ENCODE peak calls at places on chromosome 19, in four cellular contexts. W is K562, E is HepG2, V is GM12878. R is an unnamed sample.

GRCh38 chr19:19064811-19065745 is 1.3 kb downstream of the SLC25A42 start:
- DNase-seq in E (no peak), V (no peak), W (peak), R (no peak)

GRCh38 chr19:12574036-12574435 is 22.8 kb upstream of the ZNF564 start:
- DNase-seq in V (peak), E (no peak), W (no peak), R (no peak)

GRCh38 chr19:39406656-39407393 is at the start of gene ZFP36:
- DNase-seq in E (peak), W (peak), V (no peak), R (peak)

GRCh38 chr19:9308091-9308490 is 1.5 kb downstream of the ZNF699 start:
- DNase-seq in E (no peak), W (peak), V (no peak), R (no peak)

GRCh38 chr19:35002037-35002535 is 2.0 kb downstream of the GRAMD1A start:
- DNase-seq in V (no peak), W (no peak), E (no peak), R (no peak)

GRCh38 chr19:7928741-7929701 is 3.1 kb upstream of the CTXN1 start:
- DNase-seq in W (peak), V (no peak), E (peak), R (peak)

GRCh38 chr19:8577247-8577646 is at the start of gene MYO1F:
- DNase-seq in V (no peak), W (peak), E (no peak), R (no peak)

GRCh38 chr19:39998511-39998910 is 1.7 kb downstream of the ZNF546 start:
- DNase-seq in V (no peak), E (no peak), W (no peak), R (no peak)

GRCh38 chr19:40640744-40641143 is 39.6 kb downstream of the LTBP4 start:
- DNase-seq in E (no peak), V (no peak), W (peak), R (no peak)

GRCh38 chr19:34362679-34363069 is 2.3 kb upstream of the GPI start:
- DNase-seq in V (no peak), E (no peak), W (no peak), R (no peak)

GRCh38 chr19:424546-424945 is 15.6 kb upstream of the C2CD4C start:
- DNase-seq in W (no peak), V (no peak), E (no peak), R (no peak)

GRCh38 chr19:40337107-40337506 is 11.1 kb downstream of the C19orf47 start:
- DNase-seq in W (no peak), V (no peak), E (no peak), R (no peak)

GRCh38 chr19:33759356-33759755 is 37.3 kb upstream of the KCTD15 start:
- DNase-seq in V (no peak), W (no peak), E (no peak), R (no peak)

GRCh38 chr19:32339988-32340874 is 5.2 kb upstream of the ZNF507 start:
- DNase-seq in E (peak), V (no peak), W (peak), R (peak)

GRCh38 chr19:7857727-7858701 is 16.2 kb downstream of the PRR36 start:
- DNase-seq in W (peak), V (no peak), E (no peak), R (no peak)

GRCh38 chr19:18967358-18968146 is 26.5 kb upstream of the HOMER3 start:
- DNase-seq in W (no peak), V (no peak), E (no peak), R (no peak)

GRCh38 chr19:48738557-48739399 is 1.6 kb downstream of the RASIP1 start:
- DNase-seq in E (peak), W (peak), V (peak), R (peak)

GRCh38 chr19:51462276-51462675 is 4.0 kb upstream of the SIGLEC8 start:
- DNase-seq in V (no peak), E (no peak), W (no peak), R (no peak)

GRCh38 chr19:18895038-18895827 is 725 bp downstream of the CERS1 start:
- DNase-seq in E (peak), W (peak), V (no peak), R (peak)

GRCh38 chr19:34096020-34096915 is 76.0 kb upstream of the LSM14A start:
- DNase-seq in W (peak), V (no peak), E (peak), R (peak)

GRCh38 chr19:19385900-19386339 is 19.6 kb upstream of the GATAD2A start:
- DNase-seq in V (no peak), E (no peak), W (no peak), R (no peak)

GRCh38 chr19:609001-609340 is 19.3 kb downstream of the HCN2 start:
- DNase-seq in E (no peak), V (no peak), W (no peak), R (no peak)

DNA sequence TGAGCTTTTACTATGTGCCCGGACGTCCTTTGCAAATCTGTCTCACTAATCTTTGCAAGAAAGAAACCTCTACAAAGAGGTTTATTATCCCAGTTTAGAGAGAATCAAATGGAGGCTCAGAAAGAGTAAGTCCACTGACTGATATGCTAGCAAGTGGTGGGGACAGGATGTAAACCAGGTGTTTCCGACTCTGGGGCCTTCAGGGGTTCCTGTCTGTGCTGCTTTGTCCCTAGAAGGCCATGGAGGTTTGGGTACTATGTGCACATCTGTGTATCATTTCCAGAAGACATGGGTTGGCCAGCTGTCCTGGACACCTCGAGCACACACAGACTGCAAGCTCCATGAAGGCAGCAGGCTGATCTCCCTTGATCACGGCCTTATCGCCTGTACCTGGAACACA is 1.2 kb upstream of the KPTN start:
- DNase-seq in V (no peak), E (no peak), W (no peak), R (no peak)
- TF ChIP-seq FOXK2 in V (no peak), E (no peak), W (no peak), R (no peak)

GRCh38 chr19:55494172-55494761 is 6.0 kb downstream of the SSC5D start:
- DNase-seq in W (peak), V (no peak), E (no peak), R (no peak)
- TF ChIP-seq FOXK2 in W (no peak), V (no peak), E (no peak), R (no peak)

DNA sequence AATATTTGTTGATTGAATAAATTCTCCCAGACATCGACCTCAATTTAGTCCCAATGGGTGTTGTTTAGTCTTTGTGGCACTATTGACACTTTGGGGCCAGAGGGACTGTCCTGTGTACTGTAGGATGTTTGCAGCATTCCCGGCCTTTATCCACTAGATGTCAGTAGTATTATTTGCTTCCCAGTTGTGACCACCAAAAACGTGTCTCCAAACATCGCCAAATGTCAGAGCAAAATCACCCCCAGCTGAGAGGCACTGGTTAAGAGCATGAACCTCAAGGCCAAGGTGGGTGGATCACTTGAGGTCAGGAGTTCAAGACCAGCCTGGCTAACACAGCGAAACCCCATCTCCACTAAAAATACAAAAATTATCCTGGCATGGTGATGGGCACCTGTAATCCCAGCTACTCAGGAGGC is 15.4 kb downstream of the NLRP12 start:
- DNase-seq in V (no peak), E (peak), W (peak), R (peak)
- TF ChIP-seq FOXK2 in V (no peak), E (no peak), W (no peak), R (no peak)

DNA sequence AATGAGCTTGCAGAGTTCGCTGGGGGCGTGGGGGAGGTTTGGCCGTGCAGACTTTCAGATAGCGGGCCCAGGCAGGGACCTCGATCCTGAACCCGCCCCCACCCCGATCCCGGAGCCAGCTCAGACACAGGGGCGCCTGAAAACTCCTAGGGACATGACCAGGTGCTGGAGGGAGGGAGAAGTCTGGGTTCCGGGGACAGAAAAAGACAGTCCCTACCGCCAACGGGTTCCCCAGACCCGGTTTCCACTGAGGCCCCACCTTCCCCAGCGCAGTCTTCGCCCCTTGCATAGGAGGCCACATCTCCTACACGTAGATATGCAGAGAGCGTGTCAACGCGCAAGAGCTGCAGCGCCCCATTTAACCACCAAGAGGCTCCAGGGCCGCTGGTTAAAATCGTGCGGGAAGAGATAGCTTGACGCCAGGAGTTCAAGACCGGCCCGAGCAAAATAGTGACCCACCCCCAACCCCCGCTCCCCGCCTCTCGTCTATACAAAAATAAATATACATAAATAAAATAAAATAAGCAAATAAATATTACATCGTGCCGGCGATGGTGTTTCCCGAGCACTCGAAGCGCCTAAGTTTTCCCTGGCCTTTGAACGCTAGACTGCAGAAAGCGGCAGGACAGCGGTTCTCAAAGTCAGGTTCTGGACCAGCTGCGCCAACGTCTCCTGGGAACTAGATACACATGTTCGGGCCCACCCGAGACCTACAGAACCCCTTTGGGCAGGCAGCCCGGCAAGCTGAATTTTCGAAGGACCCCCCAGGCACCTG is 8.3 kb downstream of the CCDC8 start:
- DNase-seq in E (peak), V (no peak), W (peak), R (no peak)
- TF ChIP-seq FOXK2 in E (no peak), V (no peak), W (no peak), R (no peak)

DNA sequence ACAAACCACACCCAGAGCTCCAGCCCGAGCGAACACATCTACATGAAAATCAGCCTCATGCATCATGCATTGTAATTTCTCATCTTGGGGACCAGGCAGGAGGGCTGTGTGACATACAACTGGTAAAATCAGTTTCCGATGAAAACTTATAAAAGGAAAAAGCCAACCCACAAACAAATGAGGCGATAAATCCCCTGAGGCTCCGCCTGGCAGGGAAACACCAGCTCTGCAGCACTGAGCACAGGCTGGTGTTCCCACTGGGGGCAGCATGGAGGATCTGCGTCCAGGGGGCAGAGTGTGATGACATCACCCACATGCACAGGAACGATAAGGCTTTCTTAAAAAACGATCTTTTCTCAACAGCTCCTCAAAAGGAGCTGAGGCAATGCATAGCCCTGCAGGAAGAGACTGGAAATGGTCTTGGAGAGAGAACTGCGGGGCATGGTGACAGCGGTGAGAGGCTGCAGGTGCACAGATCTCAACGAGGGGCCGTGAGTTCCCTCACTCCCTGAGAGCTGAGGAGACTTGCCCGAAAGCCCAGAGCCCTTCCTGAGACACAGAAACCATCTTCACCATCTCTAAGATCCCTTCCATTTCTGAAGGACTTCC is 24.6 kb downstream of the SH3GL1 start:
- DNase-seq in E (peak), V (peak), W (peak), R (peak)
- TF ChIP-seq FOXK2 in E (no peak), V (no peak), W (peak), R (no peak)

GRCh38 chr19:41702208-41702651 is 6.2 kb upstream of the CEACAM5 start:
- DNase-seq in V (no peak), W (no peak), E (no peak), R (no peak)
- TF ChIP-seq FOXK2 in V (no peak), W (no peak), E (no peak), R (no peak)

DNA sequence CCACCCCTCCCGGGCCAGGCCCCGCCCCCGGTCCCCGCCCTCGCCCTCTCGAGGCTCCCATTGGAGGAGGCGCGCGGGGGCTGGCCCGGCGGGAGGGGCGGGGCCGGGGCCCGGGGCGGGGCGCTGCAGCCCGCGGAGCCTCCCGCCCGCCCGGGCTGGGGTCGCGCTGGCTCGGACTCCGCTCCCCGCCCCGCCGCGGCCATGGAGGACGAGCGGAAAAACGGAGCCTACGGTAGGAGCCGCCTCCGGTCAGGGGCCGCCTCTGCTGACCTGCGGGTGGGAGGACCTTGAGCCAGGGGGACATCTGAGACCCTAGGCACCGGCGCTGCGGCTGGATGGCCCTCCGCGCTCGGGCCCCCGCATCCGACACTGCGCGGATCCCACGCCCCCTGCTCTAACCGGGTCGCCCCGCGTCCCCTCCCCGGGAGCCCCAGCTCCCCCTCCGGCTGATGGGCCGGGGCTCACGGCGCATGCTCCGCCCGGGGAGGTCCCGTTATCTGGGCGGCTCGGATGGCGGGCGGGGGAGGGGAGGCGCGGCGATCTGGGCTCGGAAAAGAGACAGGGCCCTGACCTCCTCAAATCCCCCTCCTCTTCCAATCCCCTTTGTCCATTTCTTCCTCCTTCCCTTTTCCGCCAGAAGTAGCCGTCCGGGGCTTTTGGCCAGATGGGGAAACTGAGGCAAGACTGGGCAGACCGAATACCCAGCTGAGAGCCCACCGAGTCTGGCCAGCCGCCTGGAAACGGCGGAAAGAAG is 15.4 kb upstream of the AP1M2 start:
- DNase-seq in E (peak), W (peak), V (no peak), R (peak)
- TF ChIP-seq FOXK2 in E (no peak), W (no peak), V (no peak), R (no peak)

GRCh38 chr19:53881482-53882390 is at the start of gene PRKCG:
- DNase-seq in E (peak), V (no peak), W (peak), R (no peak)
- TF ChIP-seq FOXK2 in E (no peak), V (no peak), W (no peak), R (no peak)

DNA sequence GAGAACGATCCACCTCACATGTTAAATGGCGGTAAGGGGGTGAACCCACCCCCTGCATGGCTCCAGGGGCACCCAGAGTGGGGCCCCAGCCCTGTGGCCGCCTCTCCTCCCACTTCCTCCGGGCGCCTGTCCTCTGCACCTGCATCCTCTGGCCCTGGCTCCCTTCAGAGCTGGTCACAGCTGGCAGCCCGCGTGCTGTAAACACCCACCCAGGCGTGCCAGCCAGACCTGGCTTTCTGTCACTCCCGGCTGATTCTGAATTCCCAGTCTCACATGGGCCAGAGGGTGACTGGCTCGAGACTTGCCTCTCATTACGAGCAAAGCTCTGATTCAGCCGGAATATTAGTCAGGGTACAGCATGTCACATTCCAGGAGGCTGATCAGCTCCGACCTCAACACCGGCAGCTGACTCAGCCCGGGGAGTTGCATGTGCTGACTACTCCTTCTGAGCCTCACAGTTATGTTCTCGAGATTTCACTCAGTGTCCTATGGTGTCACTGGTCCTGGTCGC is 75.1 kb downstream of the GNG7 start:
- DNase-seq in E (peak), V (no peak), W (no peak), R (no peak)
- TF ChIP-seq FOXK2 in E (no peak), V (no peak), W (no peak), R (no peak)